ENCODE peak calls at places on chromosomes 1 and 21, in four cellular contexts. T is astrocyte, X is K562, G is GM23248. J is an unnamed sample.

GRCh38 chr1:17020502-17020901 is 8.8 kb upstream of the ATP13A2 start:
- DNase-seq in T (no peak), X (no peak), G (no peak), J (no peak)

GRCh38 chr1:153578936-153579335 is 13.3 kb upstream of the S100A2 start:
- DNase-seq in T (no peak), X (no peak), G (peak; percentile 46), J (no peak)

GRCh38 chr21:24367936-24368335 is 1239.3 kb downstream of the MRPL39 start:
- DNase-seq in T (peak; percentile 38), X (no peak), G (no peak), J (no peak)

GRCh38 chr1:79633456-79633855 is 626.9 kb upstream of the ADGRL4 start:
- DNase-seq in T (peak; percentile 79), X (no peak), G (peak; percentile 87), J (peak; percentile 84)

GRCh38 chr1:115925511-115925910 is 50.8 kb upstream of the SLC22A15 start:
- DNase-seq in T (no peak), X (no peak), G (no peak), J (no peak)

GRCh38 chr1:32377541-32378220 is 15.3 kb downstream of the TSSK3 start:
- DNase-seq in T (no peak), X (no peak), G (no peak), J (no peak)

GRCh38 chr1:244074559-244075171 is 23.6 kb downstream of the ZBTB18 start:
- DNase-seq in T (no peak), X (no peak), G (no peak), J (no peak)

GRCh38 chr1:113976609-113977278 is 2.5 kb upstream of the OLFML3 start:
- DNase-seq in T (peak; percentile 51), X (peak; percentile 33), G (peak; percentile 74), J (peak; percentile 61)

GRCh38 chr1:7579831-7580804 is 191.0 kb upstream of the VAMP3 start:
- DNase-seq in T (no peak), X (no peak), G (no peak), J (no peak)

GRCh38 chr1:185038813-185039399 is 6.5 kb upstream of the RNF2 start:
- DNase-seq in T (no peak), X (no peak), G (no peak), J (no peak)

GRCh38 chr1:165629848-165630628 is 996 bp upstream of the MGST3 start:
- DNase-seq in T (no peak), X (no peak), G (peak; percentile 39), J (no peak)

GRCh38 chr1:24117722-24118409 is 5.9 kb upstream of the MYOM3 start:
- DNase-seq in T (peak; percentile 63), X (no peak), G (peak; percentile 90), J (peak; percentile 75)

GRCh38 chr1:56576880-56577858 is 2.2 kb downstream of the PLPP3 start:
- DNase-seq in T (no peak), X (no peak), G (peak; percentile 64), J (peak; percentile 38)

GRCh38 chr1:76268341-76268740 is 193.8 kb downstream of the ST6GALNAC3 start:
- DNase-seq in T (peak; percentile 38), X (no peak), G (no peak), J (peak; percentile 36)

GRCh38 chr1:12460121-12460520 is 157.9 kb downstream of the DHRS3 start:
- DNase-seq in T (no peak), X (no peak), G (no peak), J (no peak)

GRCh38 chr1:232416026-232416568 is 213.8 kb downstream of the SIPA1L2 start:
- DNase-seq in T (no peak), X (no peak), G (peak; percentile 24), J (peak; percentile 44)

GRCh38 chr1:13228343-13228781 is 2.4 kb upstream of the PRAMEF18 start:
- DNase-seq in T (no peak), X (peak; percentile 22), G (peak; percentile 14), J (no peak)

GRCh38 chr21:42563261-42564045 is 49.8 kb downstream of the SLC37A1 start:
- DNase-seq in T (no peak), X (peak; percentile 50), G (no peak), J (no peak)

GRCh38 chr1:245437401-245437800 is 282.6 kb downstream of the KIF26B start:
- DNase-seq in T (no peak), X (no peak), G (no peak), J (no peak)

GRCh38 chr1:2210084-2210653 is 15.6 kb upstream of the FAAP20 start:
- DNase-seq in T (no peak), X (no peak), G (no peak), J (no peak)

GRCh38 chr1:85611856-85612255 is 31.3 kb downstream of the CCN1 start:
- DNase-seq in T (peak; percentile 100), X (no peak), G (peak; percentile 99), J (peak; percentile 100)

GRCh38 chr1:93448983-93449805 is 1.3 kb downstream of the FNBP1L start:
- DNase-seq in T (peak; percentile 59), X (no peak), G (peak; percentile 76), J (peak; percentile 56)

GRCh38 chr1:93446837-93447451 is 974 bp upstream of the FNBP1L start:
- DNase-seq in T (peak; percentile 3), X (peak; percentile 68), G (peak; percentile 21), J (no peak)

GRCh38 chr1:93448292-93448982 is 519 bp downstream of the FNBP1L start:
- DNase-seq in T (peak; percentile 8), X (peak; percentile 62), G (peak; percentile 57), J (no peak)

GRCh38 chr1:93447481-93448291 is at the start of gene FNBP1L:
- DNase-seq in T (peak; percentile 51), X (peak; percentile 91), G (peak; percentile 76), J (peak; percentile 75)

GRCh38 chr1:93450331-93450730 is 2.4 kb downstream of the FNBP1L start:
- DNase-seq in T (no peak), X (no peak), G (no peak), J (no peak)
- H3K4me3 ChIP-seq in T (no peak overlapping the region), X (no peak overlapping the region), G (peak overlapping the region; percentile 93), J (no peak overlapping the region)

DNA sequence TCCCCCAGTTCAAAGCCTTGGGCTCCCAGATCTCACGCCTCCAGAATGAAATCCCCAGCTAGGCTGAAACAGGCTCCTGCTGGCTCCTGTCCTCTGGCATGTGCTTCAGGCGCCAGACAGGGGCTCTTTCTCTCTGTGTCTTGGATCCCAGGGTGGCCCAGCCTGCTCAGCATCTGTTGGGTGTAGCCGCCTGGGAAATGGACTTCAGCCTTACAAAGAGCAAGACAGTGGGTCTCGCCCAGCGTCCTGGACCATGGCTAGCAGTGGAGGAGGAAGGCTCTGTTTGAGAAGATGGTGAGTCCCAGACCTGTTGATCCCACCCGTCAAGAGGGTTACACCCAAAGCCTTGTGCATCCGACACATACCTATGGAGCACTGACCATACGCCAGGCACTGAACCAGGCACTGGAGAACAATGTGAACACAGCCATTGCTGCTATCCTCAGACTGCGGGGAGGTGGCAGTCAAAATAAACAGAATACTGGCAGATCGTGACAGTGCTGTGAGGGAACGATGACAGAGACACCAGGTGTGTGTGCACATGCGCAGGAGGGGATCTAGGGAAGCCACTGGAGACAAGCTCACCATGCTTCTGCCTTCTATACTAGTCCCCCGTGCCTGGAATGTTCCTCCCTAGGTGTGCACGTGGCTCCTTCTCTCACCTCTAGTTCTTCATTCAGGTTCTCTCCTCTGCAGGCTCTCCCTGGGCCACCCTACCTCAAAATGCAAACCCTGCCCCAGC is 93.0 kb upstream of the GCLM start:
- DNase-seq in T (no peak), X (no peak), G (no peak), J (no peak)
- H3K27ac ChIP-seq in T (no peak overlapping the region), X (no peak overlapping the region), G (no peak overlapping the region), J (no peak overlapping the region)

DNA sequence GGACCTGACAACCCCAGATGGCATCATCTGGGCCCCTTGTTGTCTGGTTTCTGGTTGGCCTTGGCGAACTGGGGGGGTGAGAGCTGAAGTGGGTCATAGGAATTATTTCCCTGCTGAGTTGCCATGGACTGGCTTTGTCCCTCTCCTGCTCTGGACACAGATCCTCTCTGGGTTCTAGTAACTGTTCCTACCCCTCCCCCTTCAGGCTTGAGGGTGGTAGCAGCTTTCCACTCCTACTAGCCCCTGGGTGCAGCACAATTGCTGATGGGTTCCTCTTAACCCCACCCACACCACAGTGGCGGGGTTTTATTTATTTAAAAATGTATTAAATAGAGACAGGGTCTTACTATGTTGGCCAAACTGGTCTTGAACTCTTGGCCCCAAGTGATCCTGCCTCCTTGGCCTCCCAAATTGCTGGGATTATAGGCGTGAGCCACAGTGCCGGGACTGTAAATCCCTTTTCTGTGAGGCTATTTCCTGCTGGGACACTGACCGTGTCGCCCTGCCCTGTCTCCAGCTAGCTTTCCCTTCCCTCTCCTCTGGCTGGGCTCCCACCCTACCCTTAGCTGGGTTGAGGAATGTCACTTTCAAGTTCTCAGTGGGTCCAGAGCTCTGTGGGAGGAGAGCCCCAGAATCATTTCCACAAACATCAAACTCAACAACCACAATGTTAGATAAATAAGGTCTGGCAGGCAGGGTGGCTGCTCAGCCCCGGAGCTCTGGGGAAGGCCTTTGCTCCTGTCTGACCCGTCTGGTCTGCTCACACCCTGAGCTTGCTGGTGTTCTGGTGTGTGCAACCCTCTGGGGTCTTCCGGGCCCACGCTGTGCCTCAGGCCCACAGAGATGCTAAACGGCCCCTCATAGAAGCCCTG is 112.7 kb upstream of the WNT4 start:
- DNase-seq in T (no peak), X (no peak), G (no peak), J (no peak)
- H3K9ac ChIP-seq in T (no peak overlapping the region), X (peak overlapping the region; percentile 31), G (no peak overlapping the region), J (no peak overlapping the region)

DNA sequence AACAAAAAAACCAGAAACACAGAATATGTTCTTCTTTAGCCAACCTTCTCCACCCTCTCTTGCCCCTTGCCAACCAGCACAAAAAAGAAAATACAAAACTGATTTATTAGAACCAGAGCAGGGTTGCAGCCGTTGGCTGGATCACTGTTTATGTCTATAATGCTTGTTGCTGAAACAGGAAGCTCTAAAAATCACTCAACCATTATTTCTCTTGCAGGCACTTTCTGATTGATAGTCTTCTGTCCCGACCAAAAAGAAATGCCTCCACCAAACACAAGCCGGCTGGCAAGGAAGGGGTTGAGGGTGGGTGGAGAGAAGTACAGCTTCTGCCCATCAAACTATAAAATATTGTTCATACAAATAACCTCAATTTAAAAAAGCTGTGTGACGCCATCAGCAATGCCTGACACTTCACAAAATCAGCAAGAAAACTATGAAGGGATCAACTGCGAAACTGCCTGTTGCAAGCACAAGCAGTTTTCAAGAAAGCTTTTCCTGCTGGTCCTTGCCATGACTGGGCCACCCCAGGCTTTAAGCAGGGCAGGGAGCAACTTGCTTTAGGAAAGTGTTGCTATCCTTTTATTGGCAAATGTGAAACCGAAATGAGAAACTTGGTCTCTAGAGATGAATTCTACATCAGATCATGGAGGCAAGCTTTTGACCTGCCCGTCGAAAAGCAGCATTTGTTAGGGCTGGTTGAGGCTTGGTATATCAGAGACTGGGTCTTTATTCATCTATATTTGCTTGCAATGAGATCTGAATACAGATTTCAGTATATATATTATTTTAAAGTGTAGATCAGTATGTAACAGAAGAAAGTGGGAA is 174.2 kb downstream of the RUNX1 start:
- DNase-seq in T (no peak), X (no peak), G (peak; percentile 49), J (no peak)
- H3K4me3 ChIP-seq in T (no peak overlapping the region), X (no peak overlapping the region), G (peak overlapping the region; percentile 9), J (no peak overlapping the region)

DNA sequence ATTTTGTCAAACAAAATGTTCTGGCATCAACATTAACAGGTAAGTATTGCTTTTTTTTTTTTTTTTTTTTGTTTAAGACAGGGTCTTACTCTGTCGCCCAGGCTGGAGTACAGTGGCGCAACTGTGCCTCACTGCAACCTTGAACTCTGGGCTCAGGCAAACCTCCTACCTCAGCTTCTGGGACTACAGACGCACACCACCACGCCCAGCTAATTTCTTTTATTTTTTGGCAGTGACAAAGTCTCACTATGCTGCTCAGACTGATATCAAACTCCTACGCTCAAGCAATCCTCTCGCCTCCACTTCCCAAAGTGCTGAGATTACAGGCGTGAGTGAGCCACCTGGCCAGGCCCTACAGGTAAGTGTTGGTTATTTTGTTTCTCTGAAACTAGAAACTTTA is 2.4 kb downstream of the TUT4 start:
- DNase-seq in T (no peak), X (no peak), G (no peak), J (no peak)
- H3K27ac ChIP-seq in T (no peak overlapping the region), X (no peak overlapping the region), G (no peak overlapping the region), J (no peak overlapping the region)